ENCODE peak calls at places on chromosomes 16 and 17, in four cellular contexts. W, G, Y and A are unnamed samples.

GRCh38 chr17:600576-601301 is 113.9 kb downstream of the VPS53 start:
- DNase-seq in W (no peak), G (no peak), Y (no peak), A (no peak)

GRCh38 chr17:44826123-44826790 is 3.8 kb downstream of the GJC1 start:
- DNase-seq in W (no peak), G (no peak), Y (no peak), A (no peak)

GRCh38 chr16:28494141-28494851 is at the start of gene APOBR:
- DNase-seq in W (no peak), G (no peak), Y (peak), A (no peak)

GRCh38 chr17:33284022-33284421 is 9.1 kb downstream of the ASIC2 start:
- DNase-seq in W (peak), G (no peak), Y (no peak), A (no peak)

GRCh38 chr16:2919511-2920255 is 8.0 kb downstream of the FLYWCH1 start:
- DNase-seq in W (peak), G (peak), Y (peak), A (peak)

GRCh38 chr17:66549312-66549705 is 246.9 kb downstream of the PRKCA start:
- DNase-seq in W (no peak), G (no peak), Y (no peak), A (no peak)

GRCh38 chr16:77557385-77557784 is 122.6 kb upstream of the ADAMTS18 start:
- DNase-seq in W (no peak), G (no peak), Y (no peak), A (no peak)

GRCh38 chr17:2237960-2238359 is 65.6 kb downstream of the SMG6 start:
- DNase-seq in W (no peak), G (no peak), Y (no peak), A (no peak)

GRCh38 chr16:86942469-86943175 is 364.3 kb downstream of the FOXL1 start:
- DNase-seq in W (no peak), G (no peak), Y (no peak), A (no peak)

GRCh38 chr17:63700528-63701441 is 860 bp upstream of the LIMD2 start:
- DNase-seq in W (no peak), G (no peak), Y (peak), A (peak)

GRCh38 chr17:49624896-49625295 is 49.2 kb downstream of the NXPH3 start:
- DNase-seq in W (no peak), G (no peak), Y (no peak), A (no peak)

GRCh38 chr17:77273397-77274136 is 132.8 kb downstream of the SEC14L1 start:
- DNase-seq in W (no peak), G (no peak), Y (no peak), A (no peak)

GRCh38 chr17:2323629-2324314 is 12.5 kb downstream of the TSR1 start:
- DNase-seq in W (no peak), G (no peak), Y (no peak), A (no peak)

GRCh38 chr16:47018223-47018891 is 44.9 kb upstream of the DNAJA2 start:
- DNase-seq in W (peak), G (peak), Y (peak), A (peak)

GRCh38 chr16:75351183-75351582 is 82.1 kb downstream of the CFDP1 start:
- DNase-seq in W (no peak), G (no peak), Y (no peak), A (no peak)

GRCh38 chr17:61410555-61411089 is 11.0 kb downstream of the TBX2 start:
- DNase-seq in W (no peak), G (no peak), Y (peak), A (peak)

GRCh38 chr17:54944796-54945195 is 23.7 kb downstream of the COX11 start:
- DNase-seq in W (no peak), G (no peak), Y (no peak), A (no peak)

GRCh38 chr17:57649731-57650484 is 95.2 kb downstream of the CCDC182 start:
- DNase-seq in W (no peak), G (no peak), Y (no peak), A (no peak)